ENCODE peak calls at places on chromosomes 1 and 21, in six cellular contexts. E is brain microvascular endothelial cell, D is GM13976, H is left ventricle myocardium inferior, C is H7, A is NAMALWA. W is an unnamed sample.

GRCh38 chr21:38990424-38990794 is 184.7 kb downstream of the ETS2 start:
- DNase-seq in E (no peak), D (no peak), H (no peak), C (no peak), A (no peak), W (no peak)

GRCh38 chr1:90616395-90616794 is 100.7 kb downstream of the BARHL2 start:
- DNase-seq in E (peak), D (no peak), H (no peak), C (peak), A (peak), W (peak)

GRCh38 chr1:21261551-21262281 is 28.5 kb downstream of the ECE1 start:
- DNase-seq in E (peak), D (no peak), H (peak), C (no peak), A (no peak), W (peak)

GRCh38 chr1:166895766-166896165 is 19.7 kb upstream of the TADA1 start:
- DNase-seq in E (no peak), D (no peak), H (no peak), C (no peak), A (no peak), W (no peak)

GRCh38 chr1:47682786-47683350 is 245.0 kb downstream of the FOXD2 start:
- DNase-seq in E (no peak), D (no peak), H (no peak), C (no peak), A (no peak), W (no peak)

GRCh38 chr1:159089184-159089791 is 12.7 kb upstream of the AIM2 start:
- DNase-seq in E (no peak), D (peak), H (no peak), C (no peak), A (peak), W (no peak)

GRCh38 chr1:19582318-19582717 is 61.8 kb upstream of the NBL1 start:
- DNase-seq in E (no peak), D (peak), H (peak), C (peak), A (peak), W (peak)

GRCh38 chr1:211648336-211648735 is 27.1 kb downstream of the NEK2 start:
- DNase-seq in E (no peak), D (no peak), H (no peak), C (no peak), A (no peak), W (peak)

GRCh38 chr1:204692320-204692851 is 6.8 kb upstream of the LRRN2 start:
- DNase-seq in E (no peak), D (no peak), H (no peak), C (peak), A (no peak), W (peak)

GRCh38 chr21:26135520-26135919 is 35.0 kb downstream of the APP start:
- DNase-seq in E (no peak), D (no peak), H (no peak), C (no peak), A (no peak), W (no peak)

W was measured in Calu3.